ENCODE peak calls at places on chromosomes 6 and 20, in five cellular contexts. E is K562, D is HepG2, T is GM12878, I is A549. U is an unnamed sample.

GRCh38 chr6:125346926-125347563 is 45.3 kb upstream of the HDDC2 start:
- DNase-seq in D (no peak), E (no peak), I (no peak), T (peak), U (no peak)

GRCh38 chr6:162999575-163000285 is 272.0 kb downstream of the PACRG start:
- DNase-seq in D (no peak), T (no peak), E (no peak), I (no peak), U (no peak)

GRCh38 chr6:169959129-169960002 is 207.9 kb downstream of the ERMARD start:
- DNase-seq in I (no peak), T (no peak), E (no peak), D (no peak), U (peak)

GRCh38 chr6:136696238-136696637 is 96.0 kb downstream of the MAP3K5 start:
- DNase-seq in I (no peak), T (no peak), D (no peak), E (no peak), U (no peak)

GRCh38 chr6:132063738-132064137 is 112.6 kb upstream of the CCN2 start:
- DNase-seq in I (peak), T (no peak), D (peak), E (no peak), U (no peak)

GRCh38 chr6:148445620-148446019 is 103.0 kb downstream of the SASH1 start:
- DNase-seq in E (no peak), D (no peak), T (no peak), I (no peak), U (no peak)

GRCh38 chr6:98847767-98848538 is 13.6 kb downstream of the POU3F2 start:
- DNase-seq in E (no peak), T (no peak), D (no peak), I (no peak), U (peak)

GRCh38 chr20:63286781-63287696 is 5.9 kb upstream of the COL20A1 start:
- DNase-seq in I (no peak), T (no peak), E (no peak), D (no peak), U (no peak)

GRCh38 chr6:130611366-130611765 is 215.8 kb upstream of the SMLR1 start:
- DNase-seq in T (no peak), D (no peak), I (no peak), E (no peak), U (no peak)

GRCh38 chr6:138765896-138766487 is 7.6 kb upstream of the CCDC28A start:
- DNase-seq in D (peak), I (peak), E (peak), T (no peak), U (peak)

GRCh38 chr6:169724554-169725269 is 412 bp upstream of the PHF10 start:
- DNase-seq in T (no peak), E (peak), I (peak), D (peak), U (peak)

GRCh38 chr6:170253226-170253909 is 37.5 kb downstream of the DLL1 start:
- DNase-seq in D (no peak), I (no peak), E (no peak), T (no peak), U (no peak)

GRCh38 chr6:138662474-138662873 is 111.1 kb upstream of the CCDC28A start:
- DNase-seq in I (peak), T (no peak), E (no peak), D (peak), U (no peak)

GRCh38 chr6:2891768-2892170 is 11.3 kb downstream of the SERPINB9 start:
- DNase-seq in D (no peak), I (no peak), E (no peak), T (peak), U (no peak)

GRCh38 chr20:34271961-34272360 is 30.7 kb downstream of the ASIP start:
- DNase-seq in T (no peak), E (no peak), I (no peak), D (no peak), U (no peak)

GRCh38 chr6:16758163-16758975 is 2.9 kb downstream of the ATXN1 start:
- DNase-seq in E (peak), I (no peak), D (peak), T (no peak), U (peak)
- TF ChIP-seq JUNB in E (no peak), I (no peak), D (no peak), T (no peak), U (no peak)

DNA sequence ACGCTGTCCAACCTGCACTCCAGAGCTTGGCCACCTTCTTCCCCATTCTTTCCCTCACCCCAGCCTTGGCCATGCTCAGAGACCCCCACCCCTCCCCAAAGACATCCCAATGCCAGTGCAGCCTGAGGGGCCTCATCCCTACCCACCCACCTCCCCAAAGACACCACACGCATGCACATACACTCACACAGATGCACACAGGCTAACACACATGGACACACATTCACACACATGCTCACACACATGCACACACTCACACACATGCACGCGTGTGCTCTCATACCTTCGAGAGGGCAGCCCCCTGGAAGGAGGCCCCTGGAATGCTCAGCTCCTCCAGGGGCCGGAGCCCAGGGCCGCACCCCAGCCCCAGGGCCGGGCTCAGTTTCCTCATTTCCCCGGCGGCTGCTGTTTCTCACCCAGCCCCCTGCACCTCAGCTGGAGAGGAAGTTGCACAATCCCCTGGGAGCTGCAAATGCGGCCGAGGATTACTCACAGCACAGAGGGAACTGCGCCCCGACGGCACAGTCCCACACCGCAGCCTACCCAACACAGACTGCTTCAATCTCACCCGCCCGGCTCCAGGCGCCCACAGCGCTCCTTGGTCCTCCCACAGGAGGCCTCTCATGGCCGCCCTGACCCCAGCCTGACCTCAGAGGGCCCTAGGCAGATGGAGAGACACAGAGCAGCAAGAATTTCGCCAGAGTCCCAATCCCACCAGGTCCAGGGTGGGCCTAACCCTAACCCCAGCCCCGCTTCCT is 12.1 kb downstream of the TFEB start:
- DNase-seq in I (peak), D (peak), T (no peak), E (peak), U (peak)
- TF ChIP-seq JUNB in I (no peak), D (no peak), T (peak), E (no peak), U (no peak)

GRCh38 chr6:127933852-127934840 is 33.3 kb upstream of the THEMIS start:
- DNase-seq in I (no peak), E (no peak), D (no peak), T (no peak), U (no peak)
- TF ChIP-seq JUNB in I (no peak), E (no peak), D (no peak), T (no peak), U (no peak)

DNA sequence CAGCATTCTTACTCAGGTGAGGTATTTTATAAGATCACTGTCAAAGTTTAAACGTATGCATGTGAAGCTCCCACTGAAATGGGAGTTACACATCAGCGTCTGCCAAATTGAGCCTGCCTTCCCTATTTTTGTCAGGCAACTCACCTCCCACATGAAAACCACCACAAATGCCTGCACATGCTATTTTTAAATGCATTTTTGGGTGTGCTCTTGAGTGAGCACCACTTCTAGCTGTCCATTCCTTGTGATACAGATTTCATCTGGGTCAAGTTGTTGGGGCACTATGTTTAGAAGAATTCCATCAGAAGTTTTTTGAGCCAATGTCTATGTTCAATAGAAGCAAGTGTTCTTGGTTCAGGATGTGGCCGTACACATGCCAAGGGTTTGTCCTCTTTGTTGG is 71.7 kb upstream of the RIPPLY2 start:
- DNase-seq in D (no peak), T (no peak), E (no peak), I (no peak), U (no peak)
- TF ChIP-seq JUNB in D (no peak), T (no peak), E (no peak), I (no peak), U (no peak)